ENCODE peak calls at places on chromosomes 12 and 14, in six cellular contexts. One of them, this sample, is unnamed.
A peak's percentile ranks its signal among the peaks of the same experiment; 100 is the strongest.

GRCh38 chr14:79018846-79019245 is 848.7 kb downstream of the NRXN3 start:
- DNase-seq in ovary: no peak
- DNase-seq in testis: no peak
- DNase-seq in tibial artery: no peak
- DNase-seq in left ventricle myocardium inferior: no peak
- DNase-seq in astrocyte of the spinal cord: peak; percentile 73
- DNase-seq in this sample: peak; percentile 54

GRCh38 chr14:77421241-77421640 is 2.1 kb downstream of the NOXRED1 start:
- DNase-seq in ovary: no peak
- DNase-seq in testis: no peak
- DNase-seq in tibial artery: no peak
- DNase-seq in left ventricle myocardium inferior: no peak
- DNase-seq in astrocyte of the spinal cord: no peak
- DNase-seq in this sample: no peak

GRCh38 chr12:55722948-55723347 is 2.8 kb downstream of the RDH5 start:
- DNase-seq in ovary: no peak
- DNase-seq in testis: no peak
- DNase-seq in tibial artery: no peak
- DNase-seq in left ventricle myocardium inferior: no peak
- DNase-seq in astrocyte of the spinal cord: no peak
- DNase-seq in this sample: no peak

GRCh38 chr14:68506021-68506644 is 286.7 kb downstream of the ZFP36L1 start:
- DNase-seq in ovary: peak; percentile 67
- DNase-seq in testis: no peak
- DNase-seq in tibial artery: no peak
- DNase-seq in left ventricle myocardium inferior: no peak
- DNase-seq in astrocyte of the spinal cord: peak; percentile 61
- DNase-seq in this sample: peak; percentile 64

GRCh38 chr12:50980545-50980944 is 28.2 kb downstream of the HIGD1C start:
- DNase-seq in ovary: no peak
- DNase-seq in testis: no peak
- DNase-seq in tibial artery: no peak
- DNase-seq in left ventricle myocardium inferior: no peak
- DNase-seq in astrocyte of the spinal cord: no peak
- DNase-seq in this sample: no peak

GRCh38 chr12:121190523-121191031 is 19.4 kb upstream of the P2RX4 start:
- DNase-seq in ovary: no peak
- DNase-seq in testis: no peak
- DNase-seq in tibial artery: no peak
- DNase-seq in left ventricle myocardium inferior: no peak
- DNase-seq in astrocyte of the spinal cord: peak; percentile 86
- DNase-seq in this sample: peak; percentile 92

GRCh38 chr12:57242691-57243454 is 8.1 kb downstream of the STAC3 start:
- DNase-seq in ovary: peak; percentile 70
- DNase-seq in testis: peak; percentile 65
- DNase-seq in tibial artery: no peak
- DNase-seq in left ventricle myocardium inferior: no peak
- DNase-seq in astrocyte of the spinal cord: peak; percentile 47
- DNase-seq in this sample: peak; percentile 37

GRCh38 chr14:70212752-70213151 is 24.0 kb upstream of the SLC8A3 start:
- DNase-seq in ovary: no peak
- DNase-seq in testis: no peak
- DNase-seq in tibial artery: no peak
- DNase-seq in left ventricle myocardium inferior: no peak
- DNase-seq in astrocyte of the spinal cord: no peak
- DNase-seq in this sample: no peak

GRCh38 chr14:53022593-53022992 is 71.7 kb upstream of the FERMT2 start:
- DNase-seq in ovary: no peak
- DNase-seq in testis: no peak
- DNase-seq in tibial artery: no peak
- DNase-seq in left ventricle myocardium inferior: no peak
- DNase-seq in astrocyte of the spinal cord: no peak
- DNase-seq in this sample: no peak

GRCh38 chr12:114869091-114869834 is 185.3 kb upstream of the TBX3 start:
- DNase-seq in ovary: no peak
- DNase-seq in testis: no peak
- DNase-seq in tibial artery: no peak
- DNase-seq in left ventricle myocardium inferior: no peak
- DNase-seq in astrocyte of the spinal cord: peak; percentile 11
- DNase-seq in this sample: peak; percentile 59

DNA sequence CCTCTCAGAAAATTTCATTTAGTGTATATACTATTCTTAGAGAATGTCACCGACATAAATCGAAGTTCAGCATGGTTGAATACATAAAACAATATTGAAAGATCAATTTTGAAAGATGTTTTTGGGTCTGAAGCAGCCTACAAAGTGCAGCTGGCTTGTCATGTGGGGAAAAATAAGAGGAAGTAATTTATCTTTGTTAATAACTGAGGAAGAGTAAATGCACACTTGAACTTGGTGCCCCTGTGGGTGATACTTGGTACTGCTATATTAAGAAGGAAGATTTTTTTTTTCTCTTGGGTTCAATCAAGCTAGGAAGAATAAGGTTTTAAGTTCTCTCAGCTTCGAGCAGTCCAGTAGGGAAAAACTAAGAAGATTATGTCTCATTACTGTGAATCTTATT is 661.3 kb downstream of the RPL10L start:
- DNase-seq in ovary: no peak
- DNase-seq in testis: no peak
- DNase-seq in tibial artery: no peak
- DNase-seq in left ventricle myocardium inferior: no peak
- DNase-seq in astrocyte of the spinal cord: no peak
- DNase-seq in this sample: no peak
- TF ChIP-seq CTCF in ovary: no peak
- TF ChIP-seq CTCF in testis: peak; percentile 10
- TF ChIP-seq CTCF in tibial artery: no peak
- TF ChIP-seq CTCF in left ventricle myocardium inferior: no peak
- TF ChIP-seq CTCF in astrocyte of the spinal cord: peak; percentile 11
- TF ChIP-seq CTCF in this sample: peak; percentile 52

DNA sequence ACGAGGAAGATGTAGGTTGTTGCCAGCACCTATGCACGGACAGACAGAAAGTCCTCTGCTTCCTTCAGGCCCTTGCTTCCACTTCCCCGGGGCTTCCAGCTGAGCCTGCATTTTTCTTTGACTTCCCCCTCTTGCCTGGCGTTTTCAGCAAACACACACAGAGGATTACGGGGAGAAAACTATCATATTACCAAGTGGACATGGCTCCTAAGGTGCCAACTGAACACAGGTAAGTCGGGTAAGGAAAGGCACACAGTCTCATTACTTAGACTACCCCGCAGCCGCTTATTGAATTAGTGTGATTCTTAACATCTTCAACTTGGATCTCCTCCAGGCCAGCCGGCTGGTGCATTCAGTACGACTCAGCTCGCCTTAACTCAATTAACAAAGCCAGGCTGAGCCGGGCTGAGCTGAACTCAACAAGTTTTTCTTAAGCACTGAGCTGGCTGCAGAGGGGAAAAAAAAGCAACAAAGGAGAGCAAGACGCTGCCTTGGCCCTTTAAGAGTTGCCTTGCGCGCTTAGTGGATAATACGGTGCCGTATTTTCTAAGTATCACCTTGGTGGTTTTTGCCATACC is 19.2 kb upstream of the MAP1LC3B2 start:
- DNase-seq in ovary: peak; percentile 67
- DNase-seq in testis: peak; percentile 47
- DNase-seq in tibial artery: no peak
- DNase-seq in left ventricle myocardium inferior: peak; percentile 53
- DNase-seq in astrocyte of the spinal cord: peak; percentile 74
- DNase-seq in this sample: peak; percentile 77
- H3K4me3 ChIP-seq in ovary: no peak overlapping the region
- H3K4me3 ChIP-seq in testis: no peak overlapping the region
- H3K4me3 ChIP-seq in tibial artery: no peak overlapping the region
- H3K4me3 ChIP-seq in left ventricle myocardium inferior: no peak overlapping the region
- H3K4me3 ChIP-seq in astrocyte of the spinal cord: no peak overlapping the region
- H3K4me3 ChIP-seq in this sample: no peak overlapping the region

GRCh38 chr14:100078997-100079561 is 13.9 kb downstream of the EVL start:
- DNase-seq in ovary: no peak
- DNase-seq in testis: peak; percentile 16
- DNase-seq in tibial artery: no peak
- DNase-seq in left ventricle myocardium inferior: no peak
- DNase-seq in astrocyte of the spinal cord: peak; percentile 89
- DNase-seq in this sample: peak; percentile 57
- TF ChIP-seq CTCF in ovary: no peak
- TF ChIP-seq CTCF in testis: no peak
- TF ChIP-seq CTCF in tibial artery: no peak
- TF ChIP-seq CTCF in left ventricle myocardium inferior: no peak
- TF ChIP-seq CTCF in astrocyte of the spinal cord: peak; percentile 19
- TF ChIP-seq CTCF in this sample: no peak

GRCh38 chr12:122865268-122866231 is 30.3 kb downstream of the HIP1R start:
- DNase-seq in ovary: peak; percentile 38
- DNase-seq in testis: peak; percentile 58
- DNase-seq in tibial artery: no peak
- DNase-seq in left ventricle myocardium inferior: peak; percentile 57
- DNase-seq in astrocyte of the spinal cord: no peak
- DNase-seq in this sample: no peak

GRCh38 chr12:122867701-122868461 is 28.0 kb downstream of the VPS37B start:
- DNase-seq in ovary: peak; percentile 72
- DNase-seq in testis: peak; percentile 88
- DNase-seq in tibial artery: no peak
- DNase-seq in left ventricle myocardium inferior: peak; percentile 81
- DNase-seq in astrocyte of the spinal cord: no peak
- DNase-seq in this sample: no peak

GRCh38 chr12:122864894-122865253 is 29.6 kb downstream of the HIP1R start:
- DNase-seq in ovary: peak; percentile 24
- DNase-seq in testis: no peak
- DNase-seq in tibial artery: no peak
- DNase-seq in left ventricle myocardium inferior: no peak
- DNase-seq in astrocyte of the spinal cord: no peak
- DNase-seq in this sample: no peak

GRCh38 chr12:122866950-122867607 is 28.8 kb downstream of the VPS37B start:
- DNase-seq in ovary: no peak
- DNase-seq in testis: no peak
- DNase-seq in tibial artery: no peak
- DNase-seq in left ventricle myocardium inferior: no peak
- DNase-seq in astrocyte of the spinal cord: no peak
- DNase-seq in this sample: no peak

DNA sequence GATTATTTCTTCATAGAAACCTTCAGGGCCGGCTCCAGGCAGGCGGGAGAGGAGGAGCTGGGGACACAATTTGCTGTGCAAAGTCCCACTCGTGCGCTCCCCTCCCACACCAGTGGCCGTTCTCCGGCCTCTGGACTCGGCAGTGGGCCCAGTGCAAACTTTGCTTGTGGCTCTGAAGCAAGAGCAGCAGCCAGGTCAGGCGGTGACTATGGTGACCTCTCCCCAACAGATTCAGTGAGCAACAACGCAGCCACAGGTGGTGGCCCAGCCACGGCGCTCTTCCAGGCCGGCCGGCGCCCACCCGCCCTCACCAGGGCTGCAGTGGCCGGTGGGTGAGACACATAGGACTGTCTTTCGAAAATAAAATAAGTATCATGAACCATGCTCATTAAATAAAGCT is 29.5 kb downstream of the VPS37B start:
- DNase-seq in ovary: peak; percentile 17
- DNase-seq in testis: no peak
- DNase-seq in tibial artery: no peak
- DNase-seq in left ventricle myocardium inferior: no peak
- DNase-seq in astrocyte of the spinal cord: no peak
- DNase-seq in this sample: no peak
- H3K4me3 ChIP-seq in ovary: no peak overlapping the region
- H3K4me3 ChIP-seq in testis: no peak overlapping the region
- H3K4me3 ChIP-seq in tibial artery: no peak overlapping the region
- H3K4me3 ChIP-seq in left ventricle myocardium inferior: no peak overlapping the region
- H3K4me3 ChIP-seq in astrocyte of the spinal cord: no peak overlapping the region
- H3K4me3 ChIP-seq in this sample: no peak overlapping the region

GRCh38 chr14:100654025-100654813 is 67.0 kb upstream of the BEGAIN start:
- DNase-seq in ovary: no peak
- DNase-seq in testis: no peak
- DNase-seq in tibial artery: no peak
- DNase-seq in left ventricle myocardium inferior: no peak
- DNase-seq in astrocyte of the spinal cord: no peak
- DNase-seq in this sample: no peak

GRCh38 chr14:100651999-100652508 is 64.8 kb upstream of the BEGAIN start:
- DNase-seq in ovary: no peak
- DNase-seq in testis: no peak
- DNase-seq in tibial artery: no peak
- DNase-seq in left ventricle myocardium inferior: no peak
- DNase-seq in astrocyte of the spinal cord: no peak
- DNase-seq in this sample: peak; percentile 62

GRCh38 chr14:100654814-100655795 is 67.9 kb upstream of the BEGAIN start:
- DNase-seq in ovary: peak; percentile 63
- DNase-seq in testis: peak; percentile 46
- DNase-seq in tibial artery: no peak
- DNase-seq in left ventricle myocardium inferior: no peak
- DNase-seq in astrocyte of the spinal cord: no peak
- DNase-seq in this sample: no peak

GRCh38 chr14:100652739-100653138 is 65.5 kb upstream of the BEGAIN start:
- DNase-seq in ovary: no peak
- DNase-seq in testis: no peak
- DNase-seq in tibial artery: no peak
- DNase-seq in left ventricle myocardium inferior: no peak
- DNase-seq in astrocyte of the spinal cord: no peak
- DNase-seq in this sample: no peak

GRCh38 chr14:100653409-100653808 is 66.2 kb upstream of the BEGAIN start:
- DNase-seq in ovary: no peak
- DNase-seq in testis: no peak
- DNase-seq in tibial artery: no peak
- DNase-seq in left ventricle myocardium inferior: no peak
- DNase-seq in astrocyte of the spinal cord: no peak
- DNase-seq in this sample: no peak
- TF ChIP-seq CTCF in ovary: no peak
- TF ChIP-seq CTCF in testis: peak; percentile 38
- TF ChIP-seq CTCF in tibial artery: peak; percentile 4
- TF ChIP-seq CTCF in left ventricle myocardium inferior: peak; percentile 33
- TF ChIP-seq CTCF in astrocyte of the spinal cord: peak; percentile 60
- TF ChIP-seq CTCF in this sample: peak; percentile 26

GRCh38 chr12:93092559-93092945 is 163.5 kb upstream of the EEA1 start:
- DNase-seq in ovary: no peak
- DNase-seq in testis: no peak
- DNase-seq in tibial artery: no peak
- DNase-seq in left ventricle myocardium inferior: no peak
- DNase-seq in astrocyte of the spinal cord: no peak
- DNase-seq in this sample: no peak
- H3K4me3 ChIP-seq in ovary: no peak overlapping the region
- H3K4me3 ChIP-seq in testis: no peak overlapping the region
- H3K4me3 ChIP-seq in tibial artery: no peak overlapping the region
- H3K4me3 ChIP-seq in left ventricle myocardium inferior: peak overlapping the region; percentile 12
- H3K4me3 ChIP-seq in astrocyte of the spinal cord: no peak overlapping the region
- H3K4me3 ChIP-seq in this sample: no peak overlapping the region

GRCh38 chr12:20376984-20377383 is 8.6 kb downstream of the PDE3A start:
- DNase-seq in ovary: no peak
- DNase-seq in testis: no peak
- DNase-seq in tibial artery: no peak
- DNase-seq in left ventricle myocardium inferior: no peak
- DNase-seq in astrocyte of the spinal cord: peak; percentile 36
- DNase-seq in this sample: peak; percentile 58
- TF ChIP-seq CTCF in ovary: no peak
- TF ChIP-seq CTCF in testis: no peak
- TF ChIP-seq CTCF in tibial artery: peak; percentile 26
- TF ChIP-seq CTCF in left ventricle myocardium inferior: peak; percentile 46
- TF ChIP-seq CTCF in astrocyte of the spinal cord: peak; percentile 33
- TF ChIP-seq CTCF in this sample: peak; percentile 40